ENCODE peak calls at places on chromosomes 13 and 19, in four cellular contexts. T, N, W and R are unnamed samples.

GRCh38 chr13:30373727-30374126 is 48.6 kb upstream of the UBE2L5 start:
- DNase-seq in T (no peak), N (peak; percentile 59), W (no peak), R (no peak)

GRCh38 chr19:45395524-45396388 is 9.1 kb downstream of the PPP1R13L start:
- DNase-seq in T (no peak), N (no peak), W (no peak), R (no peak)

GRCh38 chr13:89726690-89727435 is 1620.6 kb upstream of the MIR17HG start:
- DNase-seq in T (no peak), N (no peak), W (no peak), R (no peak)

GRCh38 chr19:57269515-57270250 is 10.6 kb upstream of the ZNF460 start:
- DNase-seq in T (peak; percentile 12), N (peak; percentile 60), W (no peak), R (no peak)

GRCh38 chr13:41649659-41650058 is 192.3 kb downstream of the RGCC start:
- DNase-seq in T (no peak), N (no peak), W (peak; percentile 11), R (no peak)

GRCh38 chr13:33289966-33290365 is 4.4 kb upstream of the STARD13 start:
- DNase-seq in T (no peak), N (no peak), W (no peak), R (no peak)

GRCh38 chr19:28296506-28296905 is 916.4 kb downstream of the UQCRFS1 start:
- DNase-seq in T (no peak), N (no peak), W (no peak), R (no peak)

GRCh38 chr13:35963982-35964665 is 167.1 kb downstream of the DCLK1 start:
- DNase-seq in T (no peak), N (no peak), W (no peak), R (no peak)

GRCh38 chr19:4871711-4872110 is 4.2 kb upstream of the PLIN3 start:
- DNase-seq in T (no peak), N (no peak), W (no peak), R (no peak)

GRCh38 chr13:40333238-40333637 is 333.2 kb downstream of the FOXO1 start:
- DNase-seq in T (no peak), N (no peak), W (no peak), R (no peak)

GRCh38 chr13:48234652-48235099 is 1.7 kb downstream of the ITM2B start:
- DNase-seq in T (no peak), N (no peak), W (no peak), R (no peak)

GRCh38 chr13:110689711-110690110 is 16.2 kb downstream of the CARS2 start:
- DNase-seq in T (no peak), N (no peak), W (no peak), R (no peak)

GRCh38 chr19:16259385-16260159 is 61.9 kb downstream of the AP1M1 start:
- DNase-seq in T (no peak), N (peak; percentile 52), W (no peak), R (no peak)

GRCh38 chr19:3555653-3556422 is 1.5 kb downstream of the MFSD12 start:
- DNase-seq in T (no peak), N (no peak), W (no peak), R (no peak)

GRCh38 chr19:53102701-53103140 is 501 bp downstream of the ZNF160 start:
- DNase-seq in T (no peak), N (no peak), W (peak; percentile 30), R (no peak)

GRCh38 chr19:49849433-49850220 is 1.3 kb upstream of the PTOV1 start:
- DNase-seq in T (no peak), N (no peak), W (no peak), R (no peak)

GRCh38 chr19:35168261-35168660 is 13.7 kb downstream of the FXYD5 start:
- DNase-seq in T (no peak), N (no peak), W (no peak), R (no peak)

GRCh38 chr19:38891791-38892190 is 7.6 kb downstream of the SIRT2 start:
- DNase-seq in T (no peak), N (no peak), W (no peak), R (no peak)

GRCh38 chr13:112722433-112723250 is 32.8 kb downstream of the ATP11A start:
- DNase-seq in T (peak; percentile 66), N (no peak), W (no peak), R (no peak)

GRCh38 chr19:11798391-11799296 is at the start of gene ZNF491:
- DNase-seq in T (peak; percentile 88), N (no peak), W (no peak), R (peak; percentile 90)

GRCh38 chr13:25881136-25881926 is 170.5 kb downstream of the SHISA2 start:
- DNase-seq in T (no peak), N (no peak), W (no peak), R (no peak)

GRCh38 chr13:98267080-98267912 is 90.2 kb upstream of the RNF113B start:
- DNase-seq in T (no peak), N (peak; percentile 33), W (no peak), R (peak; percentile 32)

GRCh38 chr19:28542394-28543243 is 670.3 kb downstream of the UQCRFS1 start:
- DNase-seq in T (no peak), N (no peak), W (no peak), R (no peak)

GRCh38 chr13:39631307-39631706 is 24.2 kb upstream of the COG6 start:
- DNase-seq in T (no peak), N (no peak), W (no peak), R (no peak)

GRCh38 chr13:46119883-46120614 is 15.2 kb upstream of the CPB2 start:
- DNase-seq in T (peak; percentile 73), N (no peak), W (no peak), R (no peak)

GRCh38 chr19:54248016-54248601 is 5.5 kb upstream of the LILRA6 start:
- DNase-seq in T (no peak), N (no peak), W (peak; percentile 24), R (no peak)

GRCh38 chr13:74290324-74290773 is 156.1 kb upstream of the KLF12 start:
- DNase-seq in T (no peak), N (no peak), W (no peak), R (no peak)

GRCh38 chr13:103883152-103883551 is 816.9 kb upstream of the SLC10A2 start:
- DNase-seq in T (no peak), N (no peak), W (no peak), R (no peak)

GRCh38 chr13:99495478-99496321 is 5.6 kb upstream of the TM9SF2 start:
- DNase-seq in T (no peak), N (no peak), W (no peak), R (no peak)

GRCh38 chr13:37656247-37656940 is 57.8 kb upstream of the POSTN start:
- DNase-seq in T (no peak), N (no peak), W (no peak), R (no peak)

GRCh38 chr13:97934590-97934989 is 18.9 kb upstream of the IPO5 start:
- DNase-seq in T (no peak), N (no peak), W (no peak), R (no peak)

GRCh38 chr13:41905600-41906254 is 55.2 kb downstream of the VWA8 start:
- DNase-seq in T (peak; percentile 31), N (no peak), W (no peak), R (peak; percentile 15)

GRCh38 chr19:45396389-45397260 is 8.2 kb downstream of the PPP1R13L start:
- DNase-seq in T (no peak), N (no peak), W (no peak), R (no peak)

GRCh38 chr19:16041571-16042386 is 34.5 kb upstream of the TPM4 start:
- DNase-seq in T (peak; percentile 86), N (no peak), W (peak; percentile 59), R (peak; percentile 69)

GRCh38 chr13:97018029-97018819 is 23.9 kb upstream of the OXGR1 start:
- DNase-seq in T (peak; percentile 16), N (no peak), W (peak; percentile 5), R (no peak)

GRCh38 chr13:31722684-31723083 is 16.6 kb upstream of the RXFP2 start:
- DNase-seq in T (no peak), N (no peak), W (no peak), R (no peak)

GRCh38 chr19:6070179-6071102 is 39.9 kb downstream of the RFX2 start:
- DNase-seq in T (no peak), N (no peak), W (no peak), R (no peak)

GRCh38 chr19:6071840-6072239 is 38.5 kb downstream of the RFX2 start:
- DNase-seq in T (no peak), N (no peak), W (no peak), R (no peak)

GRCh38 chr19:6068711-6069110 is 41.6 kb downstream of the RFX2 start:
- DNase-seq in T (peak; percentile 3), N (no peak), W (no peak), R (no peak)

GRCh38 chr19:6069268-6069771 is 41.0 kb downstream of the RFX2 start:
- DNase-seq in T (no peak), N (no peak), W (no peak), R (no peak)

DNA sequence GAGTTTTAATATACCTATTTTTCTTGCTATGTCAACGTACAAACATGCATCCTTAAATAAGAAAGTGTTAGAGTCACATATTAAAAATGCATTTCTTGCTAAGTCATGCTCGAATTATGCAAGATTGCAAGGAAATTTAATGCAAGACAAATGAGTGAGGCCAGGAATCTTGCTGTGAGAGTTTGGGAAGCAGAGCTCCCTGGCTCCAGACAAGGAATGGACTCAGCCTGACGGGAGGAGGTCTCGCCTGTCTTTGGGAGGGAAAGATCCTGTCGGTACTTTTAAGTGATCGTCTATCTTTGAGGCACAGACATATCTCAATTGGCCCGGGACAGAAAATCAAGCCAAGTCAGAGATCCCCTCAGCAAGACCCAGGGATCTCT is 39.2 kb downstream of the RFX2 start:
- DNase-seq in T (no peak), N (no peak), W (no peak), R (no peak)
- TF ChIP-seq SPI1 in T (no peak), N (no peak), W (no peak), R (no peak)

GRCh38 chr19:21322528-21322927 is 6.7 kb downstream of the ZNF708 start:
- DNase-seq in T (no peak), N (no peak), W (no peak), R (no peak)
- TF ChIP-seq SPI1 in T (no peak), N (no peak), W (no peak), R (no peak)

GRCh38 chr19:1455002-1455335 is 5.0 kb downstream of the APC2 start:
- DNase-seq in T (no peak), N (no peak), W (no peak), R (no peak)

GRCh38 chr19:1457031-1457739 is 7.3 kb downstream of the APC2 start:
- DNase-seq in T (no peak), N (no peak), W (no peak), R (no peak)

GRCh38 chr19:1453525-1454371 is 3.8 kb downstream of the APC2 start:
- DNase-seq in T (no peak), N (no peak), W (no peak), R (no peak)

GRCh38 chr19:1456121-1456900 is 6.4 kb downstream of the APC2 start:
- DNase-seq in T (no peak), N (no peak), W (no peak), R (no peak)

GRCh38 chr19:1455336-1456120 is 5.6 kb downstream of the APC2 start:
- DNase-seq in T (peak; percentile 98), N (no peak), W (no peak), R (no peak)
- TF ChIP-seq SPI1 in T (peak; percentile 90), N (peak; percentile 22), W (peak; percentile 26), R (peak; percentile 49)

GRCh38 chr13:79194272-79194671 is 211.8 kb downstream of the RBM26 start:
- DNase-seq in T (no peak), N (peak; percentile 92), W (no peak), R (peak; percentile 2)
- TF ChIP-seq SPI1 in T (no peak), N (peak; percentile 75), W (no peak), R (peak; percentile 79)

DNA sequence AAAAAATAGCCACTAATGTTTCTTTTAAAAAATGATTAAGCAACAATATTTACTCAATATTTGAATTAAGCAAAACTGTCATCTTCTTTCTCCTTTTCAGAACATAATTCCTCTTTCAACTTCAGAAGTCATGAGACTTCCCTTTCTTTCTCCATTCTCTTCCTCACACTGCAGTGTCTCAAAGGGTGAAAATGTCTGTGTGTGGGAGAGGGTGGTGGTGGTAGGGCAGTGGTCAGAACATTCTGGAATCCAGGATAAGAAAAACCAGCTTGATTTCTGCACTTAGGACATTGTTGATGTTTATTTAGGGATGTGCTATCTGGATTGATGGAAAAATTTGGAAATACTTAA is 126.4 kb downstream of the KCNRG start:
- DNase-seq in T (no peak), N (no peak), W (peak; percentile 66), R (no peak)
- TF ChIP-seq SPI1 in T (no peak), N (no peak), W (peak; percentile 84), R (no peak)